ENCODE peak calls at places on chromosomes 6 and 20, in five cellular contexts. One of them, this sample, is unnamed.

GRCh38 chr20:36097331-36097730 is 57.2 kb upstream of the EPB41L1 start:
- DNase-seq in endodermal cell: no peak
- DNase-seq in neural progenitor cell: no peak
- DNase-seq in mammary epithelial cell: peak; percentile 34
- DNase-seq in fibroblast of lung: peak; percentile 36
- DNase-seq in this sample: peak; percentile 47

GRCh38 chr6:88866856-88867255 is 96.6 kb downstream of the RNGTT start:
- DNase-seq in neural progenitor cell: no peak
- DNase-seq in fibroblast of lung: no peak
- DNase-seq in mammary epithelial cell: no peak
- DNase-seq in endodermal cell: no peak
- DNase-seq in this sample: peak; percentile 41

GRCh38 chr6:169162968-169163903 is 90.4 kb downstream of the THBS2 start:
- DNase-seq in endodermal cell: no peak
- DNase-seq in fibroblast of lung: peak; percentile 97
- DNase-seq in mammary epithelial cell: peak; percentile 95
- DNase-seq in neural progenitor cell: no peak
- DNase-seq in this sample: peak; percentile 99

GRCh38 chr20:48612335-48612734 is 215.5 kb downstream of the PREX1 start:
- DNase-seq in mammary epithelial cell: no peak
- DNase-seq in endodermal cell: no peak
- DNase-seq in neural progenitor cell: no peak
- DNase-seq in fibroblast of lung: no peak
- DNase-seq in this sample: no peak

GRCh38 chr6:170174124-170174770 is 116.6 kb downstream of the DLL1 start:
- DNase-seq in endodermal cell: peak; percentile 33
- DNase-seq in mammary epithelial cell: no peak
- DNase-seq in neural progenitor cell: no peak
- DNase-seq in fibroblast of lung: no peak
- DNase-seq in this sample: no peak

GRCh38 chr6:40845588-40845987 is 193.4 kb downstream of the UNC5CL start:
- DNase-seq in fibroblast of lung: peak; percentile 42
- DNase-seq in neural progenitor cell: peak; percentile 78
- DNase-seq in mammary epithelial cell: peak; percentile 30
- DNase-seq in endodermal cell: peak; percentile 91
- DNase-seq in this sample: peak; percentile 55

GRCh38 chr20:57573893-57574292 is 13.0 kb downstream of the PCK1 start:
- DNase-seq in endodermal cell: no peak
- DNase-seq in neural progenitor cell: no peak
- DNase-seq in mammary epithelial cell: no peak
- DNase-seq in fibroblast of lung: no peak
- DNase-seq in this sample: no peak

GRCh38 chr6:10800810-10801209 is 37.5 kb downstream of the MAK start:
- DNase-seq in mammary epithelial cell: peak; percentile 40
- DNase-seq in fibroblast of lung: peak; percentile 61
- DNase-seq in endodermal cell: no peak
- DNase-seq in neural progenitor cell: no peak
- DNase-seq in this sample: peak; percentile 43

GRCh38 chr6:38554700-38555413 is 84.9 kb downstream of the BTBD9 start:
- DNase-seq in neural progenitor cell: no peak
- DNase-seq in fibroblast of lung: peak; percentile 31
- DNase-seq in mammary epithelial cell: peak; percentile 35
- DNase-seq in endodermal cell: no peak
- DNase-seq in this sample: peak; percentile 82

GRCh38 chr6:32146287-32146686 is 5.5 kb downstream of the PRRT1 start:
- DNase-seq in neural progenitor cell: no peak
- DNase-seq in endodermal cell: no peak
- DNase-seq in fibroblast of lung: no peak
- DNase-seq in mammary epithelial cell: no peak
- DNase-seq in this sample: peak; percentile 21

GRCh38 chr20:4813839-4814695 is 92.4 kb downstream of the PRND start:
- DNase-seq in neural progenitor cell: no peak
- DNase-seq in endodermal cell: peak; percentile 32
- DNase-seq in mammary epithelial cell: no peak
- DNase-seq in fibroblast of lung: no peak
- DNase-seq in this sample: no peak

GRCh38 chr6:138970856-138971425 is 17.1 kb downstream of the REPS1 start:
- DNase-seq in mammary epithelial cell: peak; percentile 93
- DNase-seq in endodermal cell: no peak
- DNase-seq in fibroblast of lung: peak; percentile 87
- DNase-seq in neural progenitor cell: no peak
- DNase-seq in this sample: peak; percentile 97

GRCh38 chr6:79335133-79335674 is 100.7 kb upstream of the HMGN3 start:
- DNase-seq in mammary epithelial cell: peak; percentile 14
- DNase-seq in fibroblast of lung: peak; percentile 25
- DNase-seq in endodermal cell: no peak
- DNase-seq in neural progenitor cell: no peak
- DNase-seq in this sample: peak; percentile 30

GRCh38 chr20:40331249-40331648 is 357.8 kb downstream of the MAFB start:
- DNase-seq in neural progenitor cell: no peak
- DNase-seq in mammary epithelial cell: no peak
- DNase-seq in endodermal cell: no peak
- DNase-seq in fibroblast of lung: no peak
- DNase-seq in this sample: no peak

GRCh38 chr6:105941616-105942412 is 144.3 kb upstream of the PRDM1 start:
- DNase-seq in endodermal cell: no peak
- DNase-seq in neural progenitor cell: no peak
- DNase-seq in mammary epithelial cell: peak; percentile 12
- DNase-seq in fibroblast of lung: peak; percentile 20
- DNase-seq in this sample: peak; percentile 30

GRCh38 chr20:51371720-51372119 is 170.8 kb downstream of the NFATC2 start:
- DNase-seq in fibroblast of lung: no peak
- DNase-seq in mammary epithelial cell: no peak
- DNase-seq in endodermal cell: no peak
- DNase-seq in neural progenitor cell: no peak
- DNase-seq in this sample: no peak

GRCh38 chr6:109336221-109336955 is 45.9 kb downstream of the CD164 start:
- DNase-seq in neural progenitor cell: no peak
- DNase-seq in fibroblast of lung: peak; percentile 55
- DNase-seq in mammary epithelial cell: peak; percentile 31
- DNase-seq in endodermal cell: no peak
- DNase-seq in this sample: peak; percentile 47

GRCh38 chr6:31531771-31532643 is 3.2 kb downstream of the MCCD1 start:
- DNase-seq in mammary epithelial cell: no peak
- DNase-seq in neural progenitor cell: no peak
- DNase-seq in endodermal cell: no peak
- DNase-seq in fibroblast of lung: no peak
- DNase-seq in this sample: no peak

GRCh38 chr6:42259841-42260395 is 42.3 kb upstream of the MRPS10 start:
- DNase-seq in fibroblast of lung: no peak
- DNase-seq in mammary epithelial cell: no peak
- DNase-seq in endodermal cell: no peak
- DNase-seq in neural progenitor cell: no peak
- DNase-seq in this sample: no peak

GRCh38 chr6:35686873-35687557 is 1.7 kb downstream of the FKBP5 start:
- DNase-seq in fibroblast of lung: no peak
- DNase-seq in endodermal cell: no peak
- DNase-seq in neural progenitor cell: no peak
- DNase-seq in mammary epithelial cell: no peak
- DNase-seq in this sample: no peak

GRCh38 chr20:62083312-62083711 is 17.6 kb upstream of the TAF4 start:
- DNase-seq in neural progenitor cell: no peak
- DNase-seq in fibroblast of lung: no peak
- DNase-seq in mammary epithelial cell: no peak
- DNase-seq in endodermal cell: no peak
- DNase-seq in this sample: no peak

GRCh38 chr6:6519028-6519427 is 69.5 kb upstream of the LY86 start:
- DNase-seq in mammary epithelial cell: no peak
- DNase-seq in endodermal cell: no peak
- DNase-seq in fibroblast of lung: no peak
- DNase-seq in neural progenitor cell: no peak
- DNase-seq in this sample: no peak

GRCh38 chr20:50992733-50993457 is 30.0 kb downstream of the KCNG1 start:
- DNase-seq in fibroblast of lung: peak; percentile 76
- DNase-seq in neural progenitor cell: peak; percentile 85
- DNase-seq in endodermal cell: peak; percentile 95
- DNase-seq in mammary epithelial cell: peak; percentile 79
- DNase-seq in this sample: peak; percentile 74

GRCh38 chr6:31525932-31526591 is 2.7 kb upstream of the MCCD1 start:
- DNase-seq in fibroblast of lung: no peak
- DNase-seq in endodermal cell: no peak
- DNase-seq in mammary epithelial cell: no peak
- DNase-seq in neural progenitor cell: no peak
- DNase-seq in this sample: peak; percentile 74

GRCh38 chr6:71349395-71349794 is 60.8 kb downstream of the OGFRL1 start:
- DNase-seq in endodermal cell: no peak
- DNase-seq in fibroblast of lung: peak; percentile 72
- DNase-seq in neural progenitor cell: peak; percentile 20
- DNase-seq in mammary epithelial cell: no peak
- DNase-seq in this sample: peak; percentile 63

GRCh38 chr6:73516712-73517489 is 3.9 kb downstream of the EEF1A1 start:
- DNase-seq in mammary epithelial cell: no peak
- DNase-seq in neural progenitor cell: no peak
- DNase-seq in fibroblast of lung: peak; percentile 37
- DNase-seq in endodermal cell: no peak
- DNase-seq in this sample: peak; percentile 57

GRCh38 chr20:6057704-6058103 is 3.8 kb upstream of the LRRN4 start:
- DNase-seq in endodermal cell: peak; percentile 7
- DNase-seq in mammary epithelial cell: no peak
- DNase-seq in neural progenitor cell: no peak
- DNase-seq in fibroblast of lung: no peak
- DNase-seq in this sample: no peak

GRCh38 chr20:25050501-25051350 is 7.2 kb downstream of the ACSS1 start:
- DNase-seq in neural progenitor cell: no peak
- DNase-seq in mammary epithelial cell: no peak
- DNase-seq in fibroblast of lung: no peak
- DNase-seq in endodermal cell: peak; percentile 33
- DNase-seq in this sample: no peak

GRCh38 chr6:77015350-77015749 is 447.9 kb downstream of the HTR1B start:
- DNase-seq in mammary epithelial cell: peak; percentile 20
- DNase-seq in endodermal cell: no peak
- DNase-seq in neural progenitor cell: no peak
- DNase-seq in fibroblast of lung: peak; percentile 26
- DNase-seq in this sample: peak; percentile 61

GRCh38 chr6:33880746-33881145 is 76.9 kb upstream of the MLN start:
- DNase-seq in endodermal cell: no peak
- DNase-seq in neural progenitor cell: no peak
- DNase-seq in fibroblast of lung: no peak
- DNase-seq in mammary epithelial cell: no peak
- DNase-seq in this sample: no peak
- H3K27me3 ChIP-seq in endodermal cell: no peaks in the 10 kb centered on the region
- H3K27me3 ChIP-seq in neural progenitor cell: no peaks in the 10 kb centered on the region
- H3K27me3 ChIP-seq in fibroblast of lung: peaks cover 5% of the 10 kb centered on the region
- H3K27me3 ChIP-seq in mammary epithelial cell: no peaks in the 10 kb centered on the region
- H3K27me3 ChIP-seq in this sample: peaks cover 4% of the 10 kb centered on the region

GRCh38 chr6:127348046-127348661 is 4.7 kb upstream of the ECHDC1 start:
- DNase-seq in endodermal cell: no peak
- DNase-seq in fibroblast of lung: no peak
- DNase-seq in mammary epithelial cell: no peak
- DNase-seq in neural progenitor cell: no peak
- DNase-seq in this sample: no peak
- H3K9ac ChIP-seq in endodermal cell: no peak overlapping the region
- H3K9ac ChIP-seq in fibroblast of lung: no peak overlapping the region
- H3K9ac ChIP-seq in mammary epithelial cell: no peak overlapping the region
- H3K9ac ChIP-seq in neural progenitor cell: no peak overlapping the region
- H3K9ac ChIP-seq in this sample: no peak overlapping the region

DNA sequence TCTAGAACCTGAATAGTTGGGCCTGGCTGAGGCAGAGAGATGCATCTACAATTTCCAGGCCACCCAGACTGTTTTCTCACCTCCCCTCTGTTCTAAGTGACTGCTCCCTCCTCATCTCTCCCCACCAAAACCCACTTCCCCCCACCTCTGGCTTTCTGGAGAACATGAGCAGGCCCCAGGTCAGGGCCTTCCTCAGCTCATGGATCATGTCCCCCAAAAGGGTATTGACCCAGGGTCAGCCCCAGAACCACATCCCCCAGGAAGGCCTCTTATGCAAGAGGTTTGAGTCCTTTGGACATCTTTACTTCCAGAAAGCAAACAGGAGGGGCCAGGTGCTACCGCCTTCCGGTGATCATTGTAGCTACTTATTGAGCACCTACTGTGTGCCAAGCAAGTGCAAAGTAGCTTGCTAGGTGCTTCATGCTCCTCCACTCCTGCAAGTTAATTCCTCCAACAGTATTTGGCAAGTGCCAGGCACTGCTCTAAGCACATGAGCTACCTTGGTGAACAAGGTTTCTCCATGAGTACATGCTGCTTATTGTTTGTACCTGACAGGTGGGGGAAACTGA is 2.4 kb downstream of the CPNE5 start:
- DNase-seq in endodermal cell: no peak
- DNase-seq in fibroblast of lung: no peak
- DNase-seq in mammary epithelial cell: no peak
- DNase-seq in neural progenitor cell: no peak
- DNase-seq in this sample: no peak
- H3K27me3 ChIP-seq in endodermal cell: peaks cover 71% of the 10 kb centered on the region
- H3K27me3 ChIP-seq in fibroblast of lung: peaks cover 22% of the 10 kb centered on the region
- H3K27me3 ChIP-seq in mammary epithelial cell: peaks cover 13% of the 10 kb centered on the region
- H3K27me3 ChIP-seq in neural progenitor cell: peaks cover 77% of the 10 kb centered on the region
- H3K27me3 ChIP-seq in this sample: no peaks in the 10 kb centered on the region

DNA sequence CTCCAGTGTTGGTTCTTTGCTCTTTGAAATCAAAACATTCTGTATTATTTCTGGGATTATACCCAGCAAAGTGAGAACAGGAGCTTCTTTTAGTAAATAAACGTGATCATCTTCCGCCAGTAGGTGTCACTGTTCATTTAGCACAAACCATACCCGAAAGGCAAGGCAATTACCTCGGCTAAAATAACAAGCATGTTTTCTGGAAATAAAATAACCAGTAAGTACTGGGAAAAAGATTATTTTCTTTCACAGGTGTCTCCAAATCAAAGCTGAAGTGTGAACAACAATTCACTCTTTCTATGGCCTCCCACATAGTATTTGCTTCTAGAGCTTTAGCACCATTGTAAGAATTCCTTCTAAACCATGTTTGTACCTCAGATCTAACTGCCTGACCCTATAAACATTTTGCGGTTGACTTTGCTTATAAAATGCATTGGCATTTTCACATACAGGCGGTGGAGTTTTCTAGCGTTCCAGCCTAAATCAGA is 144.6 kb upstream of the AGPAT4 start:
- DNase-seq in fibroblast of lung: peak; percentile 93
- DNase-seq in mammary epithelial cell: peak; percentile 61
- DNase-seq in neural progenitor cell: peak; percentile 82
- DNase-seq in endodermal cell: peak; percentile 66
- DNase-seq in this sample: peak; percentile 83
- H3K9ac ChIP-seq in fibroblast of lung: no peak overlapping the region
- H3K9ac ChIP-seq in mammary epithelial cell: no peak overlapping the region
- H3K9ac ChIP-seq in neural progenitor cell: no peak overlapping the region
- H3K9ac ChIP-seq in endodermal cell: no peak overlapping the region
- H3K9ac ChIP-seq in this sample: peak overlapping the region; percentile 58

This sample was measured in GM23248.